ENCODE peak calls at places on chromosomes 12 and 14, in six cellular contexts. One of them, this sample, is unnamed.

GRCh38 chr14:35292770-35293561 is 784 bp downstream of the PSMA6 start:
- DNase-seq in adipocyte: no peak
- DNase-seq in hippocampal formation: no peak
- DNase-seq in left cardiac atrium: no peak
- DNase-seq in HFF-Myc: no peak
- DNase-seq in EL: no peak
- DNase-seq in this sample: no peak

GRCh38 chr14:53180272-53181221 is 27.4 kb upstream of the DDHD1 start:
- DNase-seq in adipocyte: peak; percentile 23
- DNase-seq in hippocampal formation: no peak
- DNase-seq in left cardiac atrium: no peak
- DNase-seq in HFF-Myc: no peak
- DNase-seq in EL: peak; percentile 38
- DNase-seq in this sample: no peak

GRCh38 chr12:62629971-62630739 is 163.5 kb downstream of the MON2 start:
- DNase-seq in adipocyte: no peak
- DNase-seq in hippocampal formation: no peak
- DNase-seq in left cardiac atrium: no peak
- DNase-seq in HFF-Myc: no peak
- DNase-seq in EL: no peak
- DNase-seq in this sample: no peak

GRCh38 chr14:22845821-22846625 is 9.6 kb downstream of the MMP14 start:
- DNase-seq in adipocyte: no peak
- DNase-seq in hippocampal formation: no peak
- DNase-seq in left cardiac atrium: no peak
- DNase-seq in HFF-Myc: no peak
- DNase-seq in EL: no peak
- DNase-seq in this sample: no peak

GRCh38 chr12:1911598-1912575 is 6.6 kb downstream of the CACNA2D4 start:
- DNase-seq in adipocyte: no peak
- DNase-seq in hippocampal formation: no peak
- DNase-seq in left cardiac atrium: no peak
- DNase-seq in HFF-Myc: no peak
- DNase-seq in EL: no peak
- DNase-seq in this sample: no peak

GRCh38 chr14:105532735-105533141 is 6.4 kb downstream of the TMEM121 start:
- DNase-seq in adipocyte: peak; percentile 30
- DNase-seq in hippocampal formation: no peak
- DNase-seq in left cardiac atrium: no peak
- DNase-seq in HFF-Myc: no peak
- DNase-seq in EL: peak; percentile 32
- DNase-seq in this sample: no peak

GRCh38 chr12:111687255-111687654 is 1.4 kb downstream of the ACAD10 start:
- DNase-seq in adipocyte: peak; percentile 6
- DNase-seq in hippocampal formation: no peak
- DNase-seq in left cardiac atrium: no peak
- DNase-seq in HFF-Myc: no peak
- DNase-seq in EL: no peak
- DNase-seq in this sample: no peak

GRCh38 chr12:92503029-92503931 is 199.5 kb upstream of the PLEKHG7 start:
- DNase-seq in adipocyte: no peak
- DNase-seq in hippocampal formation: no peak
- DNase-seq in left cardiac atrium: no peak
- DNase-seq in HFF-Myc: no peak
- DNase-seq in EL: no peak
- DNase-seq in this sample: no peak

GRCh38 chr14:35932659-35933159 is 106.6 kb downstream of the BRMS1L start:
- DNase-seq in adipocyte: no peak
- DNase-seq in hippocampal formation: no peak
- DNase-seq in left cardiac atrium: no peak
- DNase-seq in HFF-Myc: no peak
- DNase-seq in EL: no peak
- DNase-seq in this sample: no peak

GRCh38 chr12:124808276-124808675 is 55.4 kb downstream of the SCARB1 start:
- DNase-seq in adipocyte: no peak
- DNase-seq in hippocampal formation: no peak
- DNase-seq in left cardiac atrium: no peak
- DNase-seq in HFF-Myc: no peak
- DNase-seq in EL: no peak
- DNase-seq in this sample: no peak

GRCh38 chr12:117854339-117855012 is 114.3 kb downstream of the KSR2 start:
- DNase-seq in adipocyte: peak; percentile 50
- DNase-seq in hippocampal formation: peak; percentile 5
- DNase-seq in left cardiac atrium: no peak
- DNase-seq in HFF-Myc: peak; percentile 31
- DNase-seq in EL: peak; percentile 54
- DNase-seq in this sample: no peak

GRCh38 chr14:49966304-49966809 is 73.5 kb downstream of the ARF6 start:
- DNase-seq in adipocyte: peak; percentile 64
- DNase-seq in hippocampal formation: no peak
- DNase-seq in left cardiac atrium: no peak
- DNase-seq in HFF-Myc: no peak
- DNase-seq in EL: no peak
- DNase-seq in this sample: no peak

GRCh38 chr14:106346534-106347290 is 820.3 kb downstream of the TMEM121 start:
- DNase-seq in adipocyte: no peak
- DNase-seq in hippocampal formation: no peak
- DNase-seq in left cardiac atrium: no peak
- DNase-seq in HFF-Myc: no peak
- DNase-seq in EL: no peak
- DNase-seq in this sample: no peak

GRCh38 chr14:106690333-106690891 is 1164.0 kb downstream of the TMEM121 start:
- DNase-seq in adipocyte: no peak
- DNase-seq in hippocampal formation: no peak
- DNase-seq in left cardiac atrium: no peak
- DNase-seq in HFF-Myc: no peak
- DNase-seq in EL: no peak
- DNase-seq in this sample: no peak

GRCh38 chr12:111410229-111411186 is 4.8 kb downstream of the SH2B3 start:
- DNase-seq in adipocyte: peak; percentile 52
- DNase-seq in hippocampal formation: no peak
- DNase-seq in left cardiac atrium: peak; percentile 54
- DNase-seq in HFF-Myc: no peak
- DNase-seq in EL: peak; percentile 69
- DNase-seq in this sample: no peak

GRCh38 chr14:93970967-93971634 is 5.3 kb downstream of the ASB2 start:
- DNase-seq in adipocyte: no peak
- DNase-seq in hippocampal formation: no peak
- DNase-seq in left cardiac atrium: no peak
- DNase-seq in HFF-Myc: no peak
- DNase-seq in EL: no peak
- DNase-seq in this sample: no peak

GRCh38 chr12:94147991-94148840 is at the start of gene PLXNC1:
- DNase-seq in adipocyte: peak; percentile 66
- DNase-seq in hippocampal formation: peak; percentile 31
- DNase-seq in left cardiac atrium: peak; percentile 56
- DNase-seq in HFF-Myc: no peak
- DNase-seq in EL: peak; percentile 61
- DNase-seq in this sample: no peak

GRCh38 chr12:130192667-130193345 is 30.5 kb downstream of the FZD10 start:
- DNase-seq in adipocyte: no peak
- DNase-seq in hippocampal formation: no peak
- DNase-seq in left cardiac atrium: no peak
- DNase-seq in HFF-Myc: no peak
- DNase-seq in EL: no peak
- DNase-seq in this sample: no peak

GRCh38 chr12:26124491-26125450 is at the start of gene BHLHE41:
- DNase-seq in adipocyte: peak; percentile 86
- DNase-seq in hippocampal formation: peak; percentile 88
- DNase-seq in left cardiac atrium: peak; percentile 71
- DNase-seq in HFF-Myc: no peak
- DNase-seq in EL: peak; percentile 70
- DNase-seq in this sample: no peak

GRCh38 chr12:91948504-91948903 is 197.1 kb downstream of the BTG1 start:
- DNase-seq in adipocyte: no peak
- DNase-seq in hippocampal formation: no peak
- DNase-seq in left cardiac atrium: no peak
- DNase-seq in HFF-Myc: no peak
- DNase-seq in EL: no peak
- DNase-seq in this sample: no peak

GRCh38 chr12:122111070-122111750 is 32.7 kb downstream of the MLXIP start:
- DNase-seq in adipocyte: no peak
- DNase-seq in hippocampal formation: no peak
- DNase-seq in left cardiac atrium: no peak
- DNase-seq in HFF-Myc: no peak
- DNase-seq in EL: no peak
- DNase-seq in this sample: no peak

GRCh38 chr12:124767075-124767821 is 96.4 kb downstream of the SCARB1 start:
- DNase-seq in adipocyte: peak; percentile 86
- DNase-seq in hippocampal formation: peak; percentile 73
- DNase-seq in left cardiac atrium: peak; percentile 86
- DNase-seq in HFF-Myc: peak; percentile 24
- DNase-seq in EL: peak; percentile 58
- DNase-seq in this sample: no peak

GRCh38 chr14:94044476-94045091 is 18.4 kb downstream of the OTUB2 start:
- DNase-seq in adipocyte: no peak
- DNase-seq in hippocampal formation: no peak
- DNase-seq in left cardiac atrium: no peak
- DNase-seq in HFF-Myc: no peak
- DNase-seq in EL: no peak
- DNase-seq in this sample: no peak